ENCODE peak calls at places on chromosomes 7 and 10, in six cellular contexts. Q, A, X, J, N and L are unnamed samples.

GRCh38 chr7:106515321-106515720 is 145.6 kb downstream of the CCDC71L start:
- DNase-seq in Q (no peak), X (no peak), N (no peak), J (no peak), A (no peak), L (no peak)

GRCh38 chr7:49486974-49487919 is 286.2 kb upstream of the VWC2 start:
- DNase-seq in J (no peak), A (no peak), Q (no peak), X (no peak), N (no peak), L (no peak)

GRCh38 chr10:132062181-132062515 is 3.6 kb upstream of the JAKMIP3 start:
- DNase-seq in A (no peak), Q (no peak), J (no peak), X (no peak), N (peak; percentile 69), L (no peak)

GRCh38 chr10:102704915-102705314 is 9.3 kb downstream of the ARL3 start:
- DNase-seq in Q (no peak), A (no peak), J (no peak), N (no peak), X (no peak), L (no peak)

GRCh38 chr7:121156825-121157224 is 168.3 kb downstream of the CPED1 start:
- DNase-seq in N (no peak), Q (no peak), A (no peak), J (no peak), X (no peak), L (no peak)

GRCh38 chr7:46933596-46933995 is 648.3 kb downstream of the TNS3 start:
- DNase-seq in Q (no peak), N (no peak), J (no peak), A (no peak), X (no peak), L (no peak)

GRCh38 chr7:133688483-133689239 is 435.8 kb downstream of the EXOC4 start:
- DNase-seq in A (no peak), J (no peak), N (no peak), Q (no peak), X (no peak), L (no peak)

GRCh38 chr7:151209588-151209987 is 700 bp downstream of the H2BK1 start:
- DNase-seq in N (no peak), X (no peak), Q (no peak), A (no peak), J (no peak), L (no peak)

DNA sequence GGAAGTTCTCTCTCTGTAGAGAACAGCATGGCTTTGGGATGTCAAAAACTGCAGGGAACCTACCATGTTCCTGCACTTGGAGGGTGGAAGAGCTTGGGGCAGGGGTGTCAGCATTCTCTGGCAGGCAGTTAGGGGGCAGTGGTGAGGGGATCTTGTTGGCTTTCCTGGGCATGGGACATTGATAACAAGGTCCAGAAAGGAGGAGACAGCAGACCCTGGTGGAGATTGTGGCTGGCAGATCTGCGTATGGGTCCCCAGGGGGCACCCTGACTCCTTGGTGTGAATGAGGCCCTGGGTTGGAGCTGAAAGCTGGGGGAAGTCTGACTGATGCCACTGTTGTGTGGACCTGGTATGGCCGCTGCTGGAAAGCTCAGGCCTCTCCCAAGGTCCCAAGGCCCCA is 22.9 kb upstream of the CAMK2B start:
- DNase-seq in A (peak; percentile 21), Q (no peak), X (no peak), N (no peak), J (no peak), L (no peak)
- TF ChIP-seq CTCF in A (peak; percentile 57), Q (no peak), X (peak; percentile 61), N (peak; percentile 24), J (no peak), L (no peak)

DNA sequence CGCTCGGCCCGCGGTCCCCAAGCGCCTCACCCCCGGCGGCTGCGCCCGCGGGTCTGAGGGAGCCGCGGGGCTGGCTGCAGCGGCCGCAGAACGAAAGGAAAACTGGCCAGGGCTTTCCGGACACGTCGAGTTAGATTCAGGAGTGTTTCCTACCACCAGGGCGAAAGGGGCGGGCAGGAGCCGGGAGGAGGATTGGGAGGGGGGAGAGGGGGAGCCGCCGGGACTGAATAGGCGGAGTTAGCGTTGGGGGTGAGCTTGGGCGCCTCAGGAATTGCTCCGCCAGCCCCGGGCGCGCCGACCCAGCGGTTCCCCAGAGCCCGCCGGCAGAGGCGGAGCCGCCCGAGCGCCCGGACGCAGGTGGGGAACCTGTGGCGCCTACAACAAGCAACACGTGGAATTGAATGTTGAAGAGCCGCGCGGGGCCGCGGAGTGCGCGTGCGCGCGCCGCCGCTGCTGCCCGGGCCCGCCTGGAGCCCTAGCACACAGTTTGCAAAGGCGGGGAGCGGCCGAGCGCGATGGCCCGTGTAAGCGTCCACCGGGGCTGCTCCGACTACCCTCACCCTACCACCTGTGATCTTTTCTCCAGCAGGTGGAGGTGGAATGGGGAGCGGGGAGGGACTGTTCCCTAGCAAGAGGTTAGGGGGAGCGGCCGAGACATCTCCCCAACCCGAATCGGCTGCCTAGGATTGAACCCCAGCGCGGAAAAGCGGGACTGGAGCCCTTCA is at the start of gene CADPS2:
- DNase-seq in Q (peak; percentile 73), N (no peak), A (peak; percentile 85), J (peak; percentile 78), X (peak; percentile 47), L (no peak)
- TF ChIP-seq CTCF in Q (no peak), N (peak; percentile 23), A (peak; percentile 2), J (no peak), X (no peak), L (no peak)

DNA sequence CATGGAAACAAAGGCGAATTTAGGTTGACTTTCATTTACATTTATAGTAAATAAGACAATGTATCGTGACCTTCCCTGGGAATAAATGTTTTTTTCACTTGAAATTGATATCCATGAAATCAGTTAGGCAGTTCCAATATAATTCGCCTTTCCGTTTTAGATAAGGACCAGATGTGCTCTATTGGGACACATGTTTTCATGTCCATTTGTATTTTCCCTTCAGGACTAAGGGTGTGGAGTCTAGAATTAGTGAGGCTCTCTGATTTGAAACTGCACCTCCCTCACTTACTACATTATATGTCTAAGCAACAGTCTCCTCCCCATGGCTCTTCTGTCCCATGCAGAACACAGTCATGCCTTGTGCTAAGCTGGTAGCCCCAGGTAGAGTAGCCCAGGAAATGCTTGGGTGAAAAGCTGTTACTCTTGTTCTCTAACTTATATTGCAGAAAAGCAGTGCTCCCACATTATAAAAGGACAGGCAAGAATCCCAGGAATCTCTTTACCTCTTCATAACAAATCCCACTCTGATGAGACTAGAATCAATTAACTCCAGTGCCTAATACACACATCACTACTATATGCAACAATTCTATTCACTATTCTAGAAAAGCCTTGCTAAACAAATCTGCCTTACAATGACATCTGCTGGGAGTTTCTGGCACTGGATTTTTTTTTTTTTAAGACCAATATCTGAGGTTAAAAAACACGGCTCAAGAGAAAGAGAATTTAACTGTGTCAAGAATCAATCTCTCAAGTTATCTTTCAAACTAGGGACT is 293.9 kb downstream of the SNX13 start:
- DNase-seq in J (no peak), A (no peak), N (no peak), X (no peak), Q (peak; percentile 26), L (no peak)
- TF ChIP-seq CTCF in J (no peak), A (peak; percentile 16), N (peak; percentile 71), X (peak; percentile 24), Q (peak; percentile 57), L (no peak)

GRCh38 chr10:133394064-133394663 is at the start of gene MTG1:
- DNase-seq in J (peak; percentile 99), A (peak; percentile 95), N (peak; percentile 98), X (peak; percentile 97), Q (peak; percentile 99), L (peak; percentile 99)
- TF ChIP-seq CTCF in J (no peak), A (peak; percentile 15), N (no peak), X (peak; percentile 13), Q (no peak), L (no peak)

GRCh38 chr10:24952146-24952700 is at the start of gene PRTFDC1:
- DNase-seq in A (peak; percentile 59), X (peak; percentile 59), Q (peak; percentile 27), N (no peak), J (peak; percentile 30), L (peak; percentile 18)
- TF ChIP-seq CTCF in A (no peak), X (peak; percentile 16), Q (no peak), N (no peak), J (no peak), L (no peak)

GRCh38 chr7:140479062-140479738 is at the start of gene MKRN1:
- DNase-seq in Q (peak; percentile 87), N (peak; percentile 96), A (peak; percentile 98), J (peak; percentile 93), X (peak; percentile 97), L (peak; percentile 92)
- TF ChIP-seq CTCF in Q (no peak), N (no peak), A (no peak), J (no peak), X (no peak), L (no peak)

GRCh38 chr7:155819186-155819585 is 6.9 kb upstream of the SHH start:
- DNase-seq in A (no peak), N (no peak), Q (no peak), J (no peak), X (no peak), L (no peak)

GRCh38 chr7:155818154-155818819 is 6.0 kb upstream of the SHH start:
- DNase-seq in X (no peak), J (no peak), N (peak; percentile 86), Q (no peak), A (no peak), L (no peak)

GRCh38 chr7:155816996-155817395 is 4.7 kb upstream of the SHH start:
- DNase-seq in J (no peak), N (no peak), X (no peak), A (no peak), Q (no peak), L (no peak)

GRCh38 chr7:155820246-155820645 is 8.0 kb upstream of the SHH start:
- DNase-seq in N (no peak), Q (no peak), J (no peak), X (no peak), A (no peak), L (no peak)

DNA sequence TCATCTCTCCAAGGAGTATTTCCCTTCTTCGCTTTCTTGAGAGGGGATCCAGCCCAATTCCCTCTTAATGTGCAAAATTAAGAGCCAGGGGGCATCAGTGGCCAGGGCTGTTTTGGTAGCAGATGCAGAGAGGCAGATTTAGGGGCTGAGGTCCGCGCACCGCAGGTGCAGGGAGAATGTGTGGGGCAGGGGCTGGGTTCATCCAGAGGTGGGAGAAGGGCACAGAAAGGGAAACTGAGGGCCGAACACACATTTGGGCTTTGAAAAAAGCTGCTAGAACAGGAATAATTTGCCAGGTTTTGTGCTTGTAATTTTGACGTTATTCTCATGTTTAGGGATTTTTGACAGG is 6.5 kb upstream of the SHH start:
- DNase-seq in J (no peak), Q (no peak), N (no peak), X (no peak), A (no peak), L (no peak)
- TF ChIP-seq CTCF in J (no peak), Q (no peak), N (no peak), X (no peak), A (no peak), L (no peak)

GRCh38 chr10:97400665-97401454 is at the start of gene RRP12:
- DNase-seq in A (peak; percentile 90), Q (peak; percentile 99), N (peak; percentile 93), J (peak; percentile 65), X (peak; percentile 84), L (peak; percentile 66)
- TF ChIP-seq CTCF in A (no peak), Q (no peak), N (peak; percentile 25), J (no peak), X (peak; percentile 22), L (no peak)